ENCODE peak calls at places on chromosome 10, in six cellular contexts. O is IMR-90; N is CD8-positive, alpha-beta T cell; P is psoas muscle; E is left ventricle myocardium inferior; M is A549. F is an unnamed sample.

GRCh38 chr10:27699778-27700177 is 45.8 kb downstream of the MKX start:
- DNase-seq in O (peak; percentile 52), N (no peak), M (no peak), P (no peak), E (no peak), F (no peak)

GRCh38 chr10:103442031-103442461 is 10.1 kb downstream of the CALHM2 start:
- DNase-seq in P (peak; percentile 66), E (peak; percentile 46), M (no peak), N (no peak), O (peak; percentile 55), F (peak; percentile 85)

GRCh38 chr10:13816195-13816926 is 229.6 kb downstream of the PRPF18 start:
- DNase-seq in N (no peak), P (peak; percentile 74), O (peak; percentile 95), M (no peak), E (peak; percentile 78), F (no peak)

GRCh38 chr10:107771066-107771465 is 606.6 kb upstream of the SORCS1 start:
- DNase-seq in E (no peak), N (no peak), P (no peak), O (no peak), M (no peak), F (no peak)

GRCh38 chr10:80552151-80552646 is 14.5 kb downstream of the SH2D4B start:
- DNase-seq in E (peak; percentile 41), N (no peak), P (no peak), O (no peak), M (no peak), F (no peak)

GRCh38 chr10:90066435-90066834 is 365.0 kb downstream of the KIF20B start:
- DNase-seq in E (no peak), O (no peak), N (no peak), M (no peak), P (no peak), F (no peak)

GRCh38 chr10:123149568-123150228 is 1.8 kb downstream of the HMX2 start:
- DNase-seq in N (no peak), O (peak; percentile 42), M (no peak), E (no peak), P (peak; percentile 55), F (no peak)

GRCh38 chr10:69479241-69479730 is 28.0 kb downstream of the TSPAN15 start:
- DNase-seq in P (peak; percentile 76), M (no peak), O (no peak), N (no peak), E (peak; percentile 59), F (no peak)

GRCh38 chr10:71244638-71245419 is 32.5 kb downstream of the UNC5B start:
- DNase-seq in P (peak; percentile 68), M (no peak), E (peak; percentile 71), N (no peak), O (peak; percentile 93), F (peak; percentile 70)

GRCh38 chr10:113199459-113199858 is 249.4 kb downstream of the TCF7L2 start:
- DNase-seq in E (no peak), P (no peak), O (peak; percentile 75), M (no peak), N (no peak), F (no peak)

GRCh38 chr10:68212721-68213352 is 19.1 kb downstream of the ATOH7 start:
- DNase-seq in O (peak; percentile 67), P (no peak), N (no peak), M (peak; percentile 33), E (no peak), F (no peak)

GRCh38 chr10:3538850-3539531 is 246.0 kb downstream of the KLF6 start:
- DNase-seq in O (peak; percentile 97), M (peak; percentile 50), E (no peak), P (no peak), N (no peak), F (no peak)

GRCh38 chr10:26365681-26366327 is 72.3 kb upstream of the APBB1IP start:
- DNase-seq in E (no peak), O (no peak), M (peak; percentile 88), P (no peak), N (no peak), F (no peak)

GRCh38 chr10:88361494-88361893 is 221.6 kb downstream of the RNLS start:
- DNase-seq in E (no peak), O (peak; percentile 10), N (no peak), M (no peak), P (no peak), F (no peak)

GRCh38 chr10:77179015-77179695 is 458.5 kb downstream of the KCNMA1 start:
- DNase-seq in E (no peak), O (peak; percentile 94), P (peak; percentile 75), M (peak; percentile 70), N (no peak), F (peak; percentile 74)

GRCh38 chr10:122565766-122566206 is 5.2 kb downstream of the DMBT1 start:
- DNase-seq in N (peak; percentile 68), P (peak; percentile 87), O (peak; percentile 79), E (peak; percentile 77), M (peak; percentile 85), F (peak; percentile 86)

GRCh38 chr10:65950075-65950474 is 975.8 kb upstream of the LRRTM3 start:
- DNase-seq in E (no peak), P (no peak), N (no peak), O (no peak), M (peak; percentile 4), F (no peak)

GRCh38 chr10:122161795-122162194 is 109.3 kb upstream of the BTBD16 start:
- DNase-seq in O (no peak), P (no peak), M (no peak), N (no peak), E (no peak), F (no peak)

GRCh38 chr10:31759124-31759798 is 169.4 kb downstream of the ARHGAP12 start:
- DNase-seq in O (no peak), P (peak; percentile 71), N (peak; percentile 12), E (no peak), M (peak; percentile 61), F (peak; percentile 49)

GRCh38 chr10:71323407-71323806 is 4.3 kb downstream of the SLC29A3 start:
- DNase-seq in E (no peak), O (peak; percentile 33), M (peak; percentile 50), N (no peak), P (no peak), F (no peak)

GRCh38 chr10:103894454-103894853 is 23.5 kb downstream of the STN1 start:
- DNase-seq in E (no peak), P (no peak), N (no peak), O (peak; percentile 12), M (no peak), F (no peak)

GRCh38 chr10:59372543-59372942 is 10.2 kb upstream of the FAM13C start:
- DNase-seq in P (no peak), M (no peak), E (no peak), O (peak; percentile 49), N (no peak), F (no peak)

GRCh38 chr10:6365384-6365783 is 162.7 kb downstream of the PFKFB3 start:
- DNase-seq in M (peak; percentile 50), O (no peak), P (no peak), E (no peak), N (no peak), F (no peak)

GRCh38 chr10:122555431-122555830 is 5.1 kb upstream of the DMBT1 start:
- DNase-seq in M (no peak), N (no peak), E (no peak), O (no peak), P (no peak), F (no peak)

GRCh38 chr10:120741415-120741814 is 109.7 kb upstream of the WDR11 start:
- DNase-seq in O (no peak), P (no peak), M (no peak), E (no peak), N (no peak), F (no peak)

GRCh38 chr10:78365711-78366110 is 332.0 kb downstream of the RPS24 start:
- DNase-seq in E (no peak), P (no peak), O (peak; percentile 16), M (no peak), N (no peak), F (no peak)

DNA sequence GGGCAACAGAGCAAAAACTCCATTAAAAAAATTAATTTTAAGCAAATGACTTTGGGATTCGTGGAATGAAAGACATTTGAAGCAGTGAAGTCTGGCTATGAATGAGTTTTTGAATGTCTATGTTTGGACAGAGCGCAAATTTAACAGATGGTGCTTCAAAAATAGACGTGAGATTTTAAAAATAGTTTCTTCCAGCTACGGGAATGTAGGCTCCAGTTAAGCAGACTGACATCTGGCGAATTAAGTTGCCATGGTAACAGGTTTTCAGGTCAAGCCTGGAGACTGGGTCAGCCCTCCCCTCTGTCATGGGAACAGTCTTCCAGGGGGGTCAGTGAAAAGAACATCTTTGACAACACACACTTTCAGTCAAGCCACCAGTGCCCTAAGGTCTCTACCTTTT is 62.0 kb downstream of the MYOF start:
- DNase-seq in O (peak; percentile 35), E (no peak), P (no peak), M (no peak), N (no peak), F (no peak)
- H3K4me3 ChIP-seq in O (no peak overlapping the region), E (no peak overlapping the region), P (no peak overlapping the region), M (no peak overlapping the region), N (no peak overlapping the region), F (no peak overlapping the region)

GRCh38 chr10:22174442-22174841 is 43.4 kb downstream of the EBLN1 start:
- DNase-seq in E (no peak), N (no peak), O (no peak), P (no peak), M (no peak), F (no peak)

GRCh38 chr10:22171131-22171530 is 46.7 kb downstream of the EBLN1 start:
- DNase-seq in N (no peak), M (no peak), O (no peak), E (no peak), P (no peak), F (no peak)

GRCh38 chr10:22170582-22170981 is 47.2 kb downstream of the EBLN1 start:
- DNase-seq in M (no peak), E (no peak), N (no peak), P (no peak), O (no peak), F (no peak)
- TF ChIP-seq CTCF in M (no peak), E (no peak), N (no peak), P (no peak), O (no peak), F (no peak)

DNA sequence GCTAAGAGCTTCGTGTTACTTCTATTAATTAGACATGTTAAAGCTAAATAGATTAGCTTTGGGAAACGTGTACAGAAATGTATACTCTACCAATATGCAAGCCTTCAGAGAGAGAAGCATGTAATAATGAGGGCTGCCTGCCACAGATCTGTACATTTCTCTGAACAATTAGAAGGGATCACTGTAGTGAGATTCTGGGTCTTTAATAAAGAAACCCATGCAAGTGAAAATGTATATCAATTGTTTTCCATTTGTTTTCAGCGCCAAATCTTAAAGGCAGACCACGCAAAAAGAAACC is 149.1 kb downstream of the ARID5B start:
- DNase-seq in E (no peak), M (no peak), O (no peak), N (no peak), P (no peak), F (no peak)
- H3K4me3 ChIP-seq in E (peak overlapping the region; percentile 68), M (peak overlapping the region; percentile 37), O (peak overlapping the region; percentile 62), N (no peak overlapping the region), P (peak overlapping the region; percentile 83), F (peak overlapping the region; percentile 76)

GRCh38 chr10:30454744-30455498 is 20.9 kb downstream of the MAP3K8 start:
- DNase-seq in N (no peak), P (no peak), O (peak; percentile 86), M (no peak), E (no peak), F (no peak)

GRCh38 chr10:30456262-30456661 is 22.3 kb downstream of the MAP3K8 start:
- DNase-seq in N (no peak), E (peak; percentile 22), M (no peak), O (no peak), P (no peak), F (no peak)

GRCh38 chr10:30455816-30456215 is 21.8 kb downstream of the MAP3K8 start:
- DNase-seq in E (peak; percentile 21), P (no peak), O (no peak), M (no peak), N (no peak), F (peak; percentile 49)

GRCh38 chr10:30459283-30459682 is 25.3 kb downstream of the MAP3K8 start:
- DNase-seq in N (no peak), P (peak; percentile 59), O (no peak), M (no peak), E (peak; percentile 31), F (no peak)

GRCh38 chr10:30453764-30454527 is 20.0 kb downstream of the MAP3K8 start:
- DNase-seq in E (no peak), O (no peak), P (no peak), N (no peak), M (no peak), F (no peak)
- TF ChIP-seq CTCF in E (no peak), O (no peak), P (no peak), N (no peak), M (no peak), F (no peak)

F was measured in ovary.